ENCODE peak calls at places on chromosome 13, in eight cellular contexts. S, B, R, W, Y, X, L and H are unnamed samples. For H3K4me1, the result is how much of the 10 kb centered on the place peaks cover.

GRCh38 chr13:69948016-69948415 is 159.6 kb upstream of the ATXN8OS start:
- DNase-seq in S (no peak), B (no peak), R (no peak), W (no peak), Y (no peak), X (no peak), L (no peak), H (no peak)

GRCh38 chr13:107099661-107100060 is 531.7 kb upstream of the ARGLU1 start:
- DNase-seq in S (peak), B (no peak), R (no peak), W (peak), Y (no peak), X (no peak), L (peak), H (peak)

GRCh38 chr13:70568571-70568970 is 460.3 kb upstream of the KLHL1 start:
- DNase-seq in S (peak), B (peak), R (no peak), W (peak), Y (peak), X (peak), L (peak), H (peak)

GRCh38 chr13:112885782-112886268 is 83.2 kb upstream of the MCF2L start:
- DNase-seq in S (peak), B (peak), R (peak), W (peak), Y (peak), X (peak), L (peak), H (peak)

GRCh38 chr13:97659602-97660001 is 225.6 kb downstream of the RAP2A start:
- DNase-seq in S (peak), B (no peak), R (no peak), W (no peak), Y (peak), X (peak), L (peak), H (peak)

GRCh38 chr13:44797685-44798084 is 191.6 kb downstream of the NUFIP1 start:
- DNase-seq in S (no peak), B (no peak), R (no peak), W (no peak), Y (no peak), X (no peak), L (no peak), H (no peak)

GRCh38 chr13:29771247-29771646 is 79.2 kb downstream of the UBL3 start:
- DNase-seq in S (peak), B (no peak), R (no peak), W (peak), Y (no peak), X (peak), L (peak), H (peak)

GRCh38 chr13:46632171-46632570 is 79.2 kb downstream of the LRCH1 start:
- DNase-seq in S (no peak), B (no peak), R (no peak), W (no peak), Y (peak), X (no peak), L (no peak), H (no peak)

GRCh38 chr13:90084684-90085290 is 1262.7 kb upstream of the MIR17HG start:
- DNase-seq in S (peak), B (no peak), R (no peak), W (peak), Y (no peak), X (no peak), L (peak), H (no peak)

GRCh38 chr13:91313581-91313980 is 33.9 kb upstream of the MIR17HG start:
- DNase-seq in S (no peak), B (no peak), R (no peak), W (no peak), Y (no peak), X (no peak), L (no peak), H (no peak)

GRCh38 chr13:30394798-30395191 is 27.5 kb upstream of the UBE2L5 start:
- DNase-seq in S (peak), B (no peak), R (no peak), W (no peak), Y (no peak), X (no peak), L (peak), H (peak)

GRCh38 chr13:73556902-73557301 is 498.1 kb downstream of the KLF5 start:
- DNase-seq in S (no peak), B (no peak), R (no peak), W (peak), Y (no peak), X (no peak), L (no peak), H (no peak)

GRCh38 chr13:97067342-97067895 is 73.1 kb upstream of the OXGR1 start:
- DNase-seq in S (peak), B (no peak), R (no peak), W (peak), Y (peak), X (no peak), L (peak), H (no peak)

GRCh38 chr13:107883561-107884175 is 331.7 kb downstream of the LIG4 start:
- DNase-seq in S (peak), B (no peak), R (no peak), W (peak), Y (no peak), X (no peak), L (peak), H (peak)

GRCh38 chr13:44853641-44854040 is 135.6 kb downstream of the NUFIP1 start:
- DNase-seq in S (no peak), B (peak), R (peak), W (no peak), Y (no peak), X (no peak), L (no peak), H (no peak)

GRCh38 chr13:35675651-35676050 is 199.2 kb upstream of the MAB21L1 start:
- DNase-seq in S (no peak), B (no peak), R (no peak), W (no peak), Y (no peak), X (no peak), L (no peak), H (no peak)

GRCh38 chr13:65342938-65343337 is 1887.2 kb downstream of the PCDH9 start:
- DNase-seq in S (peak), B (no peak), R (no peak), W (peak), Y (no peak), X (no peak), L (no peak), H (peak)

GRCh38 chr13:113897966-113898365 is 34.1 kb upstream of the GAS6 start:
- DNase-seq in S (no peak), B (peak), R (no peak), W (peak), Y (no peak), X (no peak), L (no peak), H (no peak)

GRCh38 chr13:27194895-27195764 is 23.5 kb upstream of the USP12 start:
- DNase-seq in S (peak), B (no peak), R (peak), W (peak), Y (peak), X (peak), L (peak), H (peak)

GRCh38 chr13:45267215-45267614 is 66.4 kb upstream of the KCTD4 start:
- DNase-seq in S (no peak), B (no peak), R (no peak), W (no peak), Y (no peak), X (no peak), L (no peak), H (no peak)

GRCh38 chr13:112574476-112575294 is 13.3 kb downstream of the TUBGCP3 start:
- DNase-seq in S (peak), B (no peak), R (no peak), W (no peak), Y (no peak), X (no peak), L (no peak), H (peak)

GRCh38 chr13:93227280-93227905 is 786 bp downstream of the GPC6 start:
- DNase-seq in S (peak), B (no peak), R (no peak), W (peak), Y (peak), X (peak), L (peak), H (peak)

GRCh38 chr13:112803422-112803821 is 113.6 kb downstream of the ATP11A start:
- DNase-seq in S (no peak), B (no peak), R (no peak), W (no peak), Y (no peak), X (no peak), L (no peak), H (no peak)

GRCh38 chr13:60230593-60230992 is 66.9 kb upstream of the DIAPH3 start:
- DNase-seq in S (peak), B (no peak), R (no peak), W (peak), Y (no peak), X (no peak), L (peak), H (peak)

GRCh38 chr13:44618326-44618725 is 42.2 kb upstream of the TSC22D1 start:
- DNase-seq in S (no peak), B (no peak), R (no peak), W (peak), Y (peak), X (no peak), L (no peak), H (peak)

GRCh38 chr13:107462501-107462900 is 752.8 kb downstream of the LIG4 start:
- DNase-seq in S (no peak), B (no peak), R (no peak), W (no peak), Y (no peak), X (no peak), L (no peak), H (peak)

GRCh38 chr13:69856331-69856730 is 251.3 kb upstream of the ATXN8OS start:
- DNase-seq in S (no peak), B (no peak), R (peak), W (peak), Y (no peak), X (peak), L (no peak), H (no peak)

GRCh38 chr13:34762312-34762711 is 179.8 kb upstream of the NBEA start:
- DNase-seq in S (peak), B (no peak), R (no peak), W (peak), Y (no peak), X (no peak), L (peak), H (no peak)

GRCh38 chr13:45121421-45121820 is 1.1 kb downstream of the GTF2F2 start:
- DNase-seq in S (peak), B (no peak), R (no peak), W (no peak), Y (no peak), X (no peak), L (peak), H (peak)

GRCh38 chr13:46197299-46197975 is 14.3 kb upstream of the LRRC63 start:
- DNase-seq in S (peak), B (no peak), R (no peak), W (no peak), Y (no peak), X (no peak), L (peak), H (no peak)

DNA sequence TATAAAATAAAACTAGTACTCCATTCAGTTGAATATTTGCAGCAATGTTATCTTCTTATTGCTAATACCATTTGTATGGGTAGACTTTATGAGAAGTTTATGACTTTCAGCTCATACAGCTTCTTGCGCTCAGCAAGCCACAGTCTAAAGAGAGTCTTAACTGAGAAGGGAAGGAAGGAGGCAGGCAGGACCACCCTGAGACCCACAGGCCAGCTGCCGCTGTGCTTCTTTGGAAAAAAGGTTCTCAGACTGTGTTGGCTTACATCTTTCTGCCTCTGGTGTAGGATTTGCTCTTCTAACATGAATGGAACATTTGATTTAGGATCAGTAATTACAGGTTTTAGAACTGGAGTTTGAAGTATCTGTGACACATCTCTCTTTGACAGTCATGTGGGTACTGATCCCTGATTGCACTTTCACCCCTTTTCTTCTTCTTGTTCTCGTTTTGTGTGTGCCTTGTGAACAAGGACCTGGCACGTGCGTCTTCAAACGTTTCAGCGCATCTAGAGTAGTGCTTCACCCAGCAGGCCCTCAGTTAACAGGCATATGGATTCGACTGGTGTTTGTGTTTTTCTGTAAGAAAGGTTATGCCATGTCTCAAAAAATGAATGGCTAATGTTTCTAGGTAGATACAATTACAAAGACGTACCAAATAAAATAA is 7.1 kb upstream of the GPR18 start:
- DNase-seq in S (no peak), B (no peak), R (no peak), W (no peak), Y (no peak), X (no peak), L (no peak), H (no peak)
- H3K4me1 ChIP-seq in S (under half), B (under half), R (under half), W (under half), Y (under half), X (under half), L (under half), H (under half)

DNA sequence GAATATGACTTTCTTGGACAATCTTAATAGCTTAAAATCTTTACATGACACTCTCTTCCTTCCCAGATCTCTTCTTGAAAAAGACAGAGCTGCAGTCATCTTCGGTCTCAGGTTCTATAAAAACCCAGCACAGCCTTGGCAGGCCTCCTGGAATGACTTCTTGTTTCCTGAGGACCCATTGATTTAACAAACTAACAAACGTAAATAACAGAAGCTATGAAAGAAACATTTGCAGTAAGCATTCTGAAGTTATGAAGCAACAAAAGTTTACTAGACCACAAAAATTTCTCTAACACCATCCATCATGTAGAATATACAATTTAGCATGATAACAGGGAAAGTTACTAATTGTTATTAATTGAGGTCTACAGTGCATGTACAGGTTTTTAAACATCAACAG is 62.8 kb upstream of the STARD13 start:
- DNase-seq in S (peak), B (no peak), R (no peak), W (peak), Y (no peak), X (no peak), L (peak), H (peak)
- H3K4me1 ChIP-seq in S (under half), B (under half), R (under half), W (under half), Y (under half), X (under half), L (under half), H (under half)

GRCh38 chr13:33106656-33107402 is 90.6 kb downstream of the KL start:
- DNase-seq in S (peak), B (no peak), R (no peak), W (no peak), Y (no peak), X (no peak), L (no peak), H (peak)
- H3K4me1 ChIP-seq in S (under half), B (under half), R (under half), W (under half), Y (under half), X (under half), L (under half), H (under half)

GRCh38 chr13:94315188-94315587 is 164.3 kb downstream of the DCT start:
- DNase-seq in S (no peak), B (no peak), R (no peak), W (no peak), Y (no peak), X (no peak), L (no peak), H (no peak)
- H3K4me1 ChIP-seq in S (under half), B (under half), R (under half), W (under half), Y (under half), X (under half), L (under half), H (under half)

DNA sequence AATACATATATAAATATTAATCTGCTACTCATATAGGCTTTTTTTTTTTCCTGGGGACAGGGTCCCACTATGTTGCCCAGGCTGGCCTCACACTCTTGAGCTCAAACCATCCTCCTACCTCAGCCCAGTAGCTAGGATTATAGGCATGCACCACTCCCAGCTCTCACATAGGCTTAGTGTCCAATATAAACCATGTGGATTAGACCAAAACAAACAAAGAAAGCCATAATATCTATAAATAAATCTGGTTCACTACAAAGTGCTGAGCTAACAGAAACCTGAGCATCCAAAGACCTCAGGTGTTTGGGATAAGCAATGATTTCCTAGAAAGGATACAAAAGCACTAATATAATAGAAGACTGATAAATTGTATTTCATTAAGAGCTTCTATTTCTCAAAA is 26.0 kb downstream of the TBC1D4 start:
- DNase-seq in S (no peak), B (no peak), R (no peak), W (no peak), Y (no peak), X (no peak), L (no peak), H (no peak)
- H3K4me1 ChIP-seq in S (under half), B (under half), R (under half), W (under half), Y (under half), X (under half), L (under half), H (under half)

GRCh38 chr13:41670873-41671443 is 213.6 kb downstream of the RGCC start:
- DNase-seq in S (no peak), B (no peak), R (no peak), W (no peak), Y (no peak), X (no peak), L (no peak), H (no peak)
- H3K4me1 ChIP-seq in S (under half), B (under half), R (under half), W (under half), Y (under half), X (under half), L (under half), H (under half)

DNA sequence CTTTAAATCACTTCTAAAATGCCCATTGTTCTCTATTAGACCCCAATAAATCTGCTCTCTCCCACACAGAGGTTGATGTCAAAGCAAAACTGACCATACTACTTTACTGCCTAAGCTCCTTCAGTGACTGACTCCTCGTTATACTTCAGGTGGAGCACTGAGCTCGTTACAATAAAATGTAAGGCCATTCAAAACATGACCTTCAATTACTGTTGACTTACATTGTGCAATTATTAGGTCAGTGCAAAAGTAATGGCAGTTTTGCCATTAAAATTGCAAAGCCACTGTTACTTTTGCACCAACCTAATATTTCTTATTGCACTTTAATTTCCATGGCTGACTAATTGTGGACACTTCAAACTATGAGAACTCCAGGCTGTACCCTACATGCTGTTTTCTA is 314.9 kb downstream of the MZT1 start:
- DNase-seq in S (no peak), B (no peak), R (no peak), W (no peak), Y (no peak), X (no peak), L (no peak), H (no peak)
- H3K4me1 ChIP-seq in S (under half), B (under half), R (under half), W (under half), Y (under half), X (under half), L (under half), H (under half)

GRCh38 chr13:40599722-40600121 is 66.7 kb downstream of the FOXO1 start:
- DNase-seq in S (no peak), B (no peak), R (no peak), W (no peak), Y (no peak), X (no peak), L (no peak), H (no peak)

GRCh38 chr13:40597735-40598365 is 68.6 kb downstream of the FOXO1 start:
- DNase-seq in S (no peak), B (no peak), R (peak), W (no peak), Y (no peak), X (no peak), L (no peak), H (no peak)

GRCh38 chr13:40600145-40600751 is 66.2 kb downstream of the FOXO1 start:
- DNase-seq in S (no peak), B (no peak), R (no peak), W (no peak), Y (no peak), X (no peak), L (no peak), H (no peak)

GRCh38 chr13:40598599-40598998 is 67.8 kb downstream of the FOXO1 start:
- DNase-seq in S (no peak), B (no peak), R (no peak), W (peak), Y (no peak), X (no peak), L (no peak), H (no peak)

GRCh38 chr13:40599146-40599545 is 67.3 kb downstream of the FOXO1 start:
- DNase-seq in S (no peak), B (no peak), R (no peak), W (no peak), Y (no peak), X (no peak), L (no peak), H (no peak)
- H3K4me1 ChIP-seq in S (under half), B (under half), R (under half), W (under half), Y (under half), X (under half), L (under half), H (under half)

GRCh38 chr13:50910483-50910805 is 853 bp downstream of the RNASEH2B start:
- DNase-seq in S (peak), B (peak), R (peak), W (peak), Y (peak), X (peak), L (peak), H (peak)
- H3K4me1 ChIP-seq in S (under half), B (under half), R (under half), W (under half), Y (under half), X (under half), L (under half), H (under half)